ENCODE peak calls at places on chromosomes 6 and 20, in ten cellular contexts. X is stomach, J is astrocyte of the cerebellum, Q is AG04450, P is uterus, I is left ventricle myocardium inferior, C is gastrocnemius medialis, A is fibroblast of mammary gland, B is fibroblast of pulmonary artery, G is left lung. F is an unnamed sample.

GRCh38 chr6:128209771-128210170 is 308.9 kb upstream of the THEMIS start:
- DNase-seq in X (no peak), J (peak), Q (no peak), P (no peak), I (no peak), C (no peak), A (peak), B (peak), G (no peak), F (no peak)

GRCh38 chr20:44526129-44526528 is 4.3 kb upstream of the SERINC3 start:
- DNase-seq in X (no peak), J (peak), Q (no peak), P (no peak), I (no peak), C (no peak), A (peak), B (peak), G (no peak), F (no peak)

GRCh38 chr20:17680128-17680835 is 1.8 kb downstream of the RRBP1 start:
- DNase-seq in X (peak), J (no peak), Q (no peak), P (peak), I (peak), C (peak), A (peak), B (peak), G (peak), F (no peak)

GRCh38 chr20:34710568-34710839 is 6.4 kb downstream of the TP53INP2 start:
- DNase-seq in X (no peak), J (no peak), Q (no peak), P (no peak), I (no peak), C (no peak), A (no peak), B (no peak), G (no peak), F (no peak)

GRCh38 chr20:58342104-58342945 is 32.8 kb downstream of the RAB22A start:
- DNase-seq in X (no peak), J (no peak), Q (no peak), P (no peak), I (no peak), C (no peak), A (peak), B (peak), G (no peak), F (no peak)

GRCh38 chr6:142551145-142551811 is 249.5 kb downstream of the ADGRG6 start:
- DNase-seq in X (no peak), J (peak), Q (no peak), P (no peak), I (no peak), C (no peak), A (peak), B (no peak), G (no peak), F (no peak)

GRCh38 chr6:71043902-71044301 is 87.0 kb upstream of the B3GAT2 start:
- DNase-seq in X (no peak), J (no peak), Q (no peak), P (no peak), I (no peak), C (no peak), A (peak), B (peak), G (peak), F (no peak)

GRCh38 chr20:35303735-35304431 is 11.7 kb upstream of the FAM83C start:
- DNase-seq in X (peak), J (peak), Q (no peak), P (peak), I (peak), C (peak), A (peak), B (peak), G (peak), F (peak)

GRCh38 chr6:47714802-47715201 is 16.4 kb downstream of the ADGRF4 start:
- DNase-seq in X (no peak), J (no peak), Q (no peak), P (no peak), I (no peak), C (no peak), A (no peak), B (no peak), G (no peak), F (no peak)

GRCh38 chr6:161748535-161749386 is 474.9 kb upstream of the AGPAT4 start:
- DNase-seq in X (peak), J (no peak), Q (no peak), P (no peak), I (peak), C (no peak), A (no peak), B (peak), G (no peak), F (no peak)

GRCh38 chr6:27977387-27977786 is 20.3 kb downstream of the OR2B6 start:
- DNase-seq in X (no peak), J (no peak), Q (no peak), P (no peak), I (no peak), C (no peak), A (no peak), B (no peak), G (no peak), F (no peak)

GRCh38 chr6:168851460-168852103 is 402.1 kb downstream of the THBS2 start:
- DNase-seq in X (no peak), J (no peak), Q (no peak), P (no peak), I (no peak), C (no peak), A (peak), B (peak), G (no peak), F (no peak)

GRCh38 chr6:148768646-148769270 is 21.9 kb downstream of the UST start:
- DNase-seq in X (no peak), J (no peak), Q (no peak), P (no peak), I (no peak), C (no peak), A (no peak), B (no peak), G (no peak), F (no peak)

GRCh38 chr6:111980979-111981378 is 72.9 kb upstream of the CCN6 start:
- DNase-seq in X (no peak), J (no peak), Q (no peak), P (no peak), I (peak), C (no peak), A (peak), B (no peak), G (no peak), F (no peak)

GRCh38 chr20:20079102-20079784 is 26.9 kb downstream of the CFAP61 start:
- DNase-seq in X (no peak), J (no peak), Q (no peak), P (no peak), I (no peak), C (no peak), A (no peak), B (no peak), G (no peak), F (no peak)

GRCh38 chr6:74645108-74645849 is 560.6 kb downstream of the COL12A1 start:
- DNase-seq in X (no peak), J (no peak), Q (no peak), P (no peak), I (no peak), C (no peak), A (no peak), B (no peak), G (no peak), F (no peak)

DNA sequence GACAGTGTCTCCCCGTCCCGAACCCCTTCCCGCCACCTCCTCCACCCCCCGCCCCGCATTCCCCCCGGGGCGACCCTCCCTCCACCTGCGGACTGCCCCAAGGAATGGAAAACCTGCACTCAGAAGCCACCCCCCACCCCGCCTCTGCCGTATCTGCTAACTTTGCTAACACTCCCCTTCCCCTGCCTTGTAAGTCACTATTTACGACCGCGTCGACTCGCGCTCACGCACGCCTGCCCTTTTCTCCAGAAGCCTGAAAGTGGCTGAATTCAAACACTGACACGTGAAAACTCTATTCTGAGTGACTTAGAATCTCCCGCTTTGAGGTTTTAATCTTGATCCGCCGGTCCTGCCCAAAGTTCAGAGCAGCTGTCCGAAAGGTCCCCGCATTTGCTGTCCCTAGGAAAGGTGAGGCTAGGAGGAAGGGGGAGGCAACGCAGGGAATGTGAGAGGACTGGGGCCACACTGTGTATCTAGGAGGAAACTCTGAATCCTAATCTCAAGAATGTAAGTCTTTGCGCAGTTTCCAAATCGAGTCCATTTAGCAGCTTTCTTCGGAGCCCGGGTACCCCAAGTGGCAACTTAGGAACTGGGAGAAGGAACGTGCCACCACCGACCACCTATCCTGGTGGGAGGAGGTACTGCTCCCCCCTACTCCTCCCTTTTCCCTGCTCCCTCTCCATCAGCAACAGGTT is 9.3 kb upstream of the POU3F2 start:
- DNase-seq in X (no peak), J (no peak), Q (no peak), P (no peak), I (no peak), C (no peak), A (no peak), B (no peak), G (no peak), F (no peak)
- H3K4me3 ChIP-seq in X (peak), J (peak), Q (no peak), P (no peak), I (peak), C (no peak), A (no peak), B (no peak), G (no peak), F (no peak)

GRCh38 chr6:136641873-136642465 is 91.7 kb upstream of the MAP7 start:
- DNase-seq in X (no peak), J (no peak), Q (no peak), P (no peak), I (no peak), C (no peak), A (no peak), B (no peak), G (no peak), F (no peak)
- TF ChIP-seq CTCF in X (no peak), J (no peak), Q (no peak), P (no peak), I (no peak), C (no peak), A (no peak), B (no peak), G (no peak), F (no peak)

GRCh38 chr20:46808565-46808964 is 86.1 kb upstream of the EYA2 start:
- DNase-seq in X (no peak), J (no peak), Q (no peak), P (no peak), I (no peak), C (no peak), A (no peak), B (no peak), G (no peak), F (no peak)

GRCh38 chr20:46809961-46810360 is 84.7 kb upstream of the EYA2 start:
- DNase-seq in X (no peak), J (no peak), Q (no peak), P (no peak), I (no peak), C (no peak), A (no peak), B (no peak), G (no peak), F (no peak)

GRCh38 chr20:46811328-46812084 is 83.1 kb upstream of the EYA2 start:
- DNase-seq in X (no peak), J (no peak), Q (no peak), P (no peak), I (no peak), C (no peak), A (no peak), B (no peak), G (no peak), F (no peak)

GRCh38 chr20:46807998-46808397 is 86.6 kb upstream of the EYA2 start:
- DNase-seq in X (no peak), J (no peak), Q (no peak), P (no peak), I (no peak), C (no peak), A (no peak), B (no peak), G (no peak), F (no peak)

DNA sequence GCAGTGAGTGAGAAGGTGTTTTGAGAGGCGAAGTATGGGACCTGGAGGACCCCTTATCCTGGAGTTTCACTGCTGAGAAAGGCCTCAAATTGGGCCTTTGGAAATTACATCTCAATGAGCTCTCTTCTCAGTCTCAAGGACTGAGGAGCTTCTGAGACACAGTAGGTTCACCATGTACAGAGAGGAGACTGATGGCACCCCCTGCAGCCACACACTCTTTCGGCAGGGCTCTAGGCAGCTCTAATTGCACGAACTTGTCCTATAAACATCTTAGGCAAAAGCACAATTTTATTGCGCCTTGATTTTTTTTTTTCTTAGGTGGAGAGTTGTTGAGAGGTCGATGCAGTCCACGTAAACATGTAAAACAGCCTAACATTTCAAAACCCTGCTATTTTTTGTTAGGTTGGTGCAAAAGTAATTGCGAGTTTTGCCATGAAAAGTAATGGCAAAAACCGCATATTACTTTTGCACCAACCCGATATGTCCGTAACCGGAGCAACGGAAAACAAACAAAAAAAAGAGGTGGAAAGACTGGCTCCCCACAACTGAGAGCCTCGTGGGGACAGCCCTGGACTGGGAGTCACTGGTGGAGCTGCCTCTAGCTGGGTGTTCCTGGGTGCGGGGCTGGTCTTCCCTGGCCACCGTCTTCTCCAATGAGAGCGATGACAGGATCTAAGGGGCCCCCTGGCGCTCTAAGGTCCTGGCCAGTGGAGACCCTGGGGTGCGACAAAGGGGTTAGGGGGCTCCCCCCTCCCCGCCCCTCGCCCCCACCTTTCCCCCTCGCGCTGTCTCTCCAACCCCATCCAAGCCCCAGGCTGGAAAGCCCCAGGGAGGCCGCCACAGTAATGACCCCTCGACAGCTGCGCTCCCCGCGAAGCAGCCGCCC is 84.0 kb upstream of the EYA2 start:
- DNase-seq in X (no peak), J (no peak), Q (no peak), P (no peak), I (no peak), C (no peak), A (no peak), B (no peak), G (no peak), F (no peak)
- H3K4me3 ChIP-seq in X (peak), J (no peak), Q (no peak), P (no peak), I (no peak), C (no peak), A (no peak), B (no peak), G (no peak), F (no peak)

DNA sequence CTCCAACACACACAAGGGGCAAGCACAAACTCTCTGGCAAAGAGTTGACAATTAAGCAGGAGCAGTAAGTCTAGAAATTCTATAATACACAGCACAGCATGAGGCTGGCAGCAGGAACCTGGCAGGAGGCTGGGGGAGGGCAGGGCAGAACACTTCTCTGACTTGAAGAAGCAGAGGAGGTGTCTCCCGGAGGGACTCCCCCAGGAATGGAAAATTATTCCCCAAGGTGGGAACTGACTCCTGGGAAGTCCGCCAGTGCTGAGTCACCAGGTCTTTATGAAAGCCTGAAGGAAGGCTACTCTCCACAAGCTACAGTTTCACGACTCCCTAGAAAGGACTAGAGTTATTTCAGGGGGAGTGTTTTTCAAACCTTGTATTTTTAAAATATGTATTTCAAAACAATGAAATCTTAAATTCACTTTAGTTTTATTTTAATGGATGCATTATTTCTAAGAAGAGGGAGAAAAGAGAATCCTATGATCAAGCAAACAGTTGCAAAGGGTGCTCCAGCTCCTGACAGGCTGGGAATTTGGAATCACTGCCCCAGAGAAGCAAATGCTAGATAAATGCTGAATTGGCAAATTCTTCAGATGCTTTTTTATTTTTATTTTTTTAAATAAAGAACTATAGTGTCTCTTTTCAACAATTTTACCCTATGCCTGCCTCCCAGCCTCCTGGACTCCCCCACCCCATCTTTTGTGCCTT is 192.8 kb downstream of the LY86 start:
- DNase-seq in X (no peak), J (peak), Q (no peak), P (peak), I (no peak), C (peak), A (peak), B (peak), G (peak), F (peak)
- TF ChIP-seq CTCF in X (no peak), J (no peak), Q (no peak), P (no peak), I (no peak), C (no peak), A (no peak), B (no peak), G (no peak), F (no peak)

GRCh38 chr6:10513544-10513943 is 7.6 kb upstream of the GCNT2 start:
- DNase-seq in X (no peak), J (no peak), Q (no peak), P (no peak), I (no peak), C (no peak), A (no peak), B (no peak), G (no peak), F (no peak)

GRCh38 chr6:10507715-10508114 is 13.4 kb upstream of the GCNT2 start:
- DNase-seq in X (no peak), J (no peak), Q (no peak), P (no peak), I (no peak), C (no peak), A (no peak), B (no peak), G (no peak), F (no peak)

GRCh38 chr6:10511477-10511876 is 9.7 kb upstream of the GCNT2 start:
- DNase-seq in X (no peak), J (no peak), Q (no peak), P (no peak), I (no peak), C (no peak), A (no peak), B (no peak), G (no peak), F (no peak)

GRCh38 chr6:10514049-10514780 is 6.9 kb upstream of the GCNT2 start:
- DNase-seq in X (no peak), J (no peak), Q (no peak), P (no peak), I (no peak), C (no peak), A (no peak), B (no peak), G (no peak), F (no peak)

GRCh38 chr6:10510592-10511367 is 10.4 kb upstream of the GCNT2 start:
- DNase-seq in X (peak), J (no peak), Q (no peak), P (peak), I (peak), C (no peak), A (peak), B (peak), G (peak), F (no peak)
- H3K4me3 ChIP-seq in X (no peak), J (no peak), Q (no peak), P (no peak), I (peak), C (no peak), A (no peak), B (no peak), G (no peak), F (no peak)

GRCh38 chr6:39453956-39454524 is 131.5 kb upstream of the KCNK16 start:
- DNase-seq in X (no peak), J (no peak), Q (no peak), P (no peak), I (no peak), C (no peak), A (peak), B (no peak), G (no peak), F (no peak)

GRCh38 chr6:39452746-39453145 is 130.2 kb upstream of the KCNK16 start:
- DNase-seq in X (no peak), J (no peak), Q (no peak), P (no peak), I (no peak), C (no peak), A (peak), B (no peak), G (no peak), F (no peak)

GRCh38 chr6:39453236-39453635 is 130.7 kb upstream of the KCNK16 start:
- DNase-seq in X (no peak), J (peak), Q (no peak), P (no peak), I (no peak), C (no peak), A (peak), B (no peak), G (no peak), F (no peak)

GRCh38 chr6:39452306-39452705 is 129.8 kb upstream of the KCNK16 start:
- DNase-seq in X (no peak), J (peak), Q (no peak), P (no peak), I (no peak), C (no peak), A (peak), B (peak), G (no peak), F (no peak)

GRCh38 chr6:39451831-39452230 is 129.3 kb upstream of the KCNK16 start:
- DNase-seq in X (no peak), J (no peak), Q (no peak), P (no peak), I (no peak), C (no peak), A (peak), B (no peak), G (no peak), F (no peak)
- TF ChIP-seq CTCF in X (no peak), J (peak), Q (peak), P (no peak), I (peak), C (no peak), A (peak), B (peak), G (no peak), F (peak)

DNA sequence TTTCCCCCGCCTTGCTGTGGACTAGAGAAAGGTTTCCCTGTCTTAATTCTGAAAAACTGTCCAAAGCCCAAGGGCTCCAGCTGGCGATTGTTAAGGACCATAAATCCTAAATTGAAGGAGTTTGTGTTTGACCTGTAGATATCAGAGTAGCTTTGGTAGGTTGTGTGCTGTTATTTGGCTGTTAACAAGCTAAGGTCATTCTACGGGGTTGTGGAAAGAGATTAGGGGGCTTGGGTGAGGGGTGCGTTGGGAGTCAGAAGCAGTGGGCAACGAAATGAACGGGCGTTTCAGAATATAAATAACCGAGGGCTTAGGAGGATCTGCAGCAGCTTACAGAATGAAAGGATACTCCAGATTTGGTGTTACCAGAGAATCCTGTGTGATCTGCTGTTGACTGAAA is 32.6 kb upstream of the BTN3A2 start:
- DNase-seq in X (no peak), J (no peak), Q (no peak), P (no peak), I (no peak), C (no peak), A (no peak), B (no peak), G (no peak), F (no peak)
- H3K4me3 ChIP-seq in X (no peak), J (peak), Q (peak), P (no peak), I (no peak), C (no peak), A (peak), B (no peak), G (no peak), F (no peak)